ENCODE peak calls at places on chromosome 21, in four cellular contexts. One of them, this sample, is unnamed.

GRCh38 chr21:36310016-36310415 is 10.0 kb upstream of the MORC3 start:
- DNase-seq in PC-3: no peak
- DNase-seq in uterus: no peak
- DNase-seq in stomach: no peak
- DNase-seq in this sample: no peak

GRCh38 chr21:39156024-39156423 is 27.2 kb downstream of the PSMG1 start:
- DNase-seq in PC-3: no peak
- DNase-seq in uterus: no peak
- DNase-seq in stomach: no peak
- DNase-seq in this sample: no peak

GRCh38 chr21:30710499-30710898 is 8.1 kb downstream of the KRTAP21-3 start:
- DNase-seq in PC-3: no peak
- DNase-seq in uterus: no peak
- DNase-seq in stomach: no peak
- DNase-seq in this sample: no peak

GRCh38 chr21:39397651-39398385 is 47.8 kb downstream of the LCA5L start:
- DNase-seq in PC-3: no peak
- DNase-seq in uterus: no peak
- DNase-seq in stomach: no peak
- DNase-seq in this sample: no peak

GRCh38 chr21:20592482-20592881 is 405.7 kb upstream of the NCAM2 start:
- DNase-seq in PC-3: no peak
- DNase-seq in uterus: no peak
- DNase-seq in stomach: no peak
- DNase-seq in this sample: no peak

GRCh38 chr21:35045539-35046222 is 3.4 kb downstream of the RUNX1 start:
- DNase-seq in PC-3: no peak
- DNase-seq in uterus: no peak
- DNase-seq in stomach: no peak
- DNase-seq in this sample: no peak

GRCh38 chr21:25409992-25410391 is 197.3 kb downstream of the MRPL39 start:
- DNase-seq in PC-3: no peak
- DNase-seq in uterus: no peak
- DNase-seq in stomach: no peak
- DNase-seq in this sample: no peak

GRCh38 chr21:25189497-25189896 is 417.8 kb downstream of the MRPL39 start:
- DNase-seq in PC-3: no peak
- DNase-seq in uterus: no peak
- DNase-seq in stomach: no peak
- DNase-seq in this sample: no peak

GRCh38 chr21:38165466-38166213 is 91.2 kb upstream of the KCNJ15 start:
- DNase-seq in PC-3: no peak
- DNase-seq in uterus: no peak
- DNase-seq in stomach: no peak
- DNase-seq in this sample: no peak

GRCh38 chr21:38824124-38824822 is 18.5 kb downstream of the ETS2 start:
- DNase-seq in PC-3: no peak
- DNase-seq in uterus: no peak
- DNase-seq in stomach: no peak
- DNase-seq in this sample: no peak

GRCh38 chr21:29306920-29307319 is 8.2 kb downstream of the BACH1 start:
- DNase-seq in PC-3: no peak
- DNase-seq in uterus: no peak
- DNase-seq in stomach: no peak
- DNase-seq in this sample: no peak
- H3K4me1 ChIP-seq in PC-3: peaks cover 18% of the 10 kb centered on the region
- H3K4me1 ChIP-seq in uterus: peaks cover 4% of the 10 kb centered on the region
- H3K4me1 ChIP-seq in stomach: peaks cover 62% of the 10 kb centered on the region
- H3K4me1 ChIP-seq in this sample: peaks cover 6% of the 10 kb centered on the region

GRCh38 chr21:26842976-26843911 is 2.0 kb downstream of the ADAMTS1 start:
- DNase-seq in PC-3: peak; percentile 96
- DNase-seq in uterus: peak; percentile 95
- DNase-seq in stomach: peak; percentile 87
- DNase-seq in this sample: peak; percentile 97
- H3K36me3 ChIP-seq in PC-3: peaks cover 20% of the 10 kb centered on the region
- H3K36me3 ChIP-seq in uterus: no peaks in the 10 kb centered on the region
- H3K36me3 ChIP-seq in stomach: peaks cover 43% of the 10 kb centered on the region
- H3K36me3 ChIP-seq in this sample: peaks cover 6% of the 10 kb centered on the region

GRCh38 chr21:22351076-22351475 is 1352.9 kb downstream of the NCAM2 start:
- DNase-seq in PC-3: no peak
- DNase-seq in uterus: no peak
- DNase-seq in stomach: no peak
- DNase-seq in this sample: no peak
- H3K27ac ChIP-seq in PC-3: no peak overlapping the region
- H3K27ac ChIP-seq in uterus: no peak overlapping the region
- H3K27ac ChIP-seq in stomach: no peak overlapping the region
- H3K27ac ChIP-seq in this sample: no peak overlapping the region

GRCh38 chr21:42311816-42312625 is 3.2 kb downstream of the TFF3 start:
- DNase-seq in PC-3: no peak
- DNase-seq in uterus: no peak
- DNase-seq in stomach: no peak
- DNase-seq in this sample: no peak
- H3K4me1 ChIP-seq in PC-3: peaks cover 6% of the 10 kb centered on the region
- H3K4me1 ChIP-seq in uterus: peaks cover 4% of the 10 kb centered on the region
- H3K4me1 ChIP-seq in stomach: peaks cover 36% of the 10 kb centered on the region
- H3K4me1 ChIP-seq in this sample: no peaks in the 10 kb centered on the region

GRCh38 chr21:46128106-46128982 is 27.0 kb downstream of the FTCD start:
- DNase-seq in PC-3: no peak
- DNase-seq in uterus: peak; percentile 47
- DNase-seq in stomach: no peak
- DNase-seq in this sample: peak; percentile 38
- H3K36me3 ChIP-seq in PC-3: peaks cover 32% of the 10 kb centered on the region
- H3K36me3 ChIP-seq in uterus: no peaks in the 10 kb centered on the region
- H3K36me3 ChIP-seq in stomach: peaks cover 40% of the 10 kb centered on the region
- H3K36me3 ChIP-seq in this sample: peaks cover 11% of the 10 kb centered on the region

GRCh38 chr21:32940079-32941014 is 85.4 kb upstream of the OLIG2 start:
- DNase-seq in PC-3: peak; percentile 69
- DNase-seq in uterus: no peak
- DNase-seq in stomach: peak; percentile 44
- DNase-seq in this sample: no peak
- H3K27ac ChIP-seq in PC-3: no peak overlapping the region
- H3K27ac ChIP-seq in uterus: no peak overlapping the region
- H3K27ac ChIP-seq in stomach: no peak overlapping the region
- H3K27ac ChIP-seq in this sample: no peak overlapping the region

DNA sequence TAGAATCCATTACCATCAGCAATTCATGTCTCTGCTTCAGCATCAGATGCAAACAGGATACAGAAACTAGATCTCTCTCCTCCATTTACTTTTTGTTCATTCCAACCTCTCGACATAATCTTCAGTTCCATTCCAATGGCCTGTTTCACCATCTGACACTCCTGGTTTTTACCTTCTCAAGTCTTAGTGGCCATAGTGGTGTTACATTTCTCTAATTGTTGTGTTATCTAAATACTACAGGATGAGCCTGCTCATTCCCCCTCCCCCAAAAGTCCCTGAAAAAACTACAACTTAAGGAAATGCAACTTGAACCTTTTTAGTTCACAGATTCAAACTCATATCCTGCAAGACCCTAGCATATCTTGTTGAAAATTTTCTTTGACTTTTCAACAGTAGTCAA is 4.0 kb downstream of the NRIP1 start:
- DNase-seq in PC-3: peak; percentile 40
- DNase-seq in uterus: no peak
- DNase-seq in stomach: no peak
- DNase-seq in this sample: no peak
- H3K4me1 ChIP-seq in PC-3: peaks cover 56% of the 10 kb centered on the region
- H3K4me1 ChIP-seq in uterus: no peaks in the 10 kb centered on the region
- H3K4me1 ChIP-seq in stomach: peaks cover 74% of the 10 kb centered on the region
- H3K4me1 ChIP-seq in this sample: no peaks in the 10 kb centered on the region

DNA sequence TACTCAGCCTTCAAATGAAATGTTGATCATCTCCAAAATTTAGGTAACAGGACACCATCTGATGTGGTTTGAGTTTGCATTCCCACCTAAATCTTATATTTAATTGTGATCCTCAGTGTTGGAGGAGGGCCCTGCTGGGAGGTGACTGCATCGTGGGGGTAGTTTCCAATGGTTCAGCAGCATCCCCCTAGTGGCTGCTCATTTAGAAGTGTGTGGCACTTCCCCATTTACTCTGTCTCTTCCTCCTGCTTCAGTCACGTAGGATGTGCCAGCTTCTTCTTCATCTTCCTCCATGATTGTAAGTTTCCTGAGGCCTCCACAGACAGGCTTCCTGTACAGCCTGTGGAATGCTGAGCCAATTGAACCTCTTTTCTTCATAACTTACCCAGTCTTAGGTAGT is 731.2 kb downstream of the USP25 start:
- DNase-seq in PC-3: no peak
- DNase-seq in uterus: no peak
- DNase-seq in stomach: no peak
- DNase-seq in this sample: no peak
- H3K36me3 ChIP-seq in PC-3: no peaks in the 10 kb centered on the region
- H3K36me3 ChIP-seq in uterus: no peaks in the 10 kb centered on the region
- H3K36me3 ChIP-seq in stomach: no peaks in the 10 kb centered on the region
- H3K36me3 ChIP-seq in this sample: no peaks in the 10 kb centered on the region

DNA sequence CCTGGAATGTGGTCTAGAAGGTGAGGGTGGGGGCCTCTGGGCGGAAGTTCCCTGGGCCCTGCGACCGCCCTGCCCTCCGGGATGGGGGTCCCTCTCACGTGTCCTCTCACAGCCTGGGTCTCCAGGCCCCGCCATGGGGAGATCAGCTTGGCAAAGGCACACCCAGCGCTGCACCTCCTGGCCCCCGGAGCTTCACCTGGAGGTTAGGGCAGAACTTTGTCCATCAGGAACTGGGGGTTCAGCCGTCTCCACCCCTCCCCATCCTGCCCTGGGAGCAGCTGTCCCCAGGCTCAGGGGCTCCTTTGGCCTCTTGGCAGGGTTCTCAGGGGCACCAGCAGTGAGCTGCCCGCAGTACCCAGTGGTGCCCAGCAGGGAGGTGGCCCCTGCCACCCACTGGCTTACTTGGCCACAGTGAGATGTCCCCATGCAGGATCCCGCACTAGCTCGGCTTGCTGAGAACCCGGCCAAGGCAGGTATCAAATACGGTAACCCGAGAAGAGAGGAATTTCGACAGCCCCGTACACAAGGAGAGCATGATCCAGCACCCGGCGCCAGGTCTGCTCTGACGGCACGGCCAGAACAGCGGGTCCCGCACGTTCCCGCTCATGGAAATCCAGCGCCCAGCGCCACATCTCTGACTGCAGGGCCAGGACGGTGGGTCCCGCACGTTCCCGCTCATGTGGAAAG is 36.7 kb downstream of the RRP1 start:
- DNase-seq in PC-3: peak; percentile 43
- DNase-seq in uterus: no peak
- DNase-seq in stomach: peak; percentile 42
- DNase-seq in this sample: no peak
- H3K27ac ChIP-seq in PC-3: no peak overlapping the region
- H3K27ac ChIP-seq in uterus: no peak overlapping the region
- H3K27ac ChIP-seq in stomach: no peak overlapping the region
- H3K27ac ChIP-seq in this sample: no peak overlapping the region